ENCODE peak calls at places on chromosomes 16 and 17, in five cellular contexts. One of them, this sample, is unnamed.

GRCh38 chr17:410674-411401 is 58.2 kb upstream of the RPH3AL start:
- DNase-seq in activated naive CD4-positive, alpha-beta T cell treated with anti-CD3 and anti-CD28 coated beads for 36 hours: peak
- DNase-seq in Right ventricle myocardium inferior: no peak
- DNase-seq in GM12864: no peak
- DNase-seq in kidney glomerular epithelial cell: no peak
- DNase-seq in this sample: peak

GRCh38 chr17:41919840-41920579 is 1.3 kb upstream of the ACLY start:
- DNase-seq in activated naive CD4-positive, alpha-beta T cell treated with anti-CD3 and anti-CD28 coated beads for 36 hours: no peak
- DNase-seq in Right ventricle myocardium inferior: no peak
- DNase-seq in GM12864: no peak
- DNase-seq in kidney glomerular epithelial cell: no peak
- DNase-seq in this sample: no peak

GRCh38 chr16:4351880-4352279 is 759 bp upstream of the PAM16 start:
- DNase-seq in activated naive CD4-positive, alpha-beta T cell treated with anti-CD3 and anti-CD28 coated beads for 36 hours: peak
- DNase-seq in Right ventricle myocardium inferior: no peak
- DNase-seq in GM12864: no peak
- DNase-seq in kidney glomerular epithelial cell: no peak
- DNase-seq in this sample: no peak

GRCh38 chr16:5073279-5073629 is 1.6 kb downstream of the ALG1 start:
- DNase-seq in activated naive CD4-positive, alpha-beta T cell treated with anti-CD3 and anti-CD28 coated beads for 36 hours: no peak
- DNase-seq in Right ventricle myocardium inferior: no peak
- DNase-seq in GM12864: no peak
- DNase-seq in kidney glomerular epithelial cell: no peak
- DNase-seq in this sample: no peak

GRCh38 chr16:57372372-57373116 is at the start of gene CX3CL1:
- DNase-seq in activated naive CD4-positive, alpha-beta T cell treated with anti-CD3 and anti-CD28 coated beads for 36 hours: no peak
- DNase-seq in Right ventricle myocardium inferior: no peak
- DNase-seq in GM12864: no peak
- DNase-seq in kidney glomerular epithelial cell: peak
- DNase-seq in this sample: peak

GRCh38 chr16:82788225-82788624 is 161.5 kb downstream of the CDH13 start:
- DNase-seq in activated naive CD4-positive, alpha-beta T cell treated with anti-CD3 and anti-CD28 coated beads for 36 hours: no peak
- DNase-seq in Right ventricle myocardium inferior: no peak
- DNase-seq in GM12864: no peak
- DNase-seq in kidney glomerular epithelial cell: no peak
- DNase-seq in this sample: no peak

GRCh38 chr17:36534117-36534880 is at the start of gene MYO19:
- DNase-seq in activated naive CD4-positive, alpha-beta T cell treated with anti-CD3 and anti-CD28 coated beads for 36 hours: peak
- DNase-seq in Right ventricle myocardium inferior: peak
- DNase-seq in GM12864: no peak
- DNase-seq in kidney glomerular epithelial cell: peak
- DNase-seq in this sample: peak

GRCh38 chr17:17915183-17915582 is 57.0 kb downstream of the TOM1L2 start:
- DNase-seq in activated naive CD4-positive, alpha-beta T cell treated with anti-CD3 and anti-CD28 coated beads for 36 hours: no peak
- DNase-seq in Right ventricle myocardium inferior: no peak
- DNase-seq in GM12864: no peak
- DNase-seq in kidney glomerular epithelial cell: no peak
- DNase-seq in this sample: no peak

GRCh38 chr17:66431910-66432309 is 129.5 kb downstream of the PRKCA start:
- DNase-seq in activated naive CD4-positive, alpha-beta T cell treated with anti-CD3 and anti-CD28 coated beads for 36 hours: no peak
- DNase-seq in Right ventricle myocardium inferior: no peak
- DNase-seq in GM12864: no peak
- DNase-seq in kidney glomerular epithelial cell: peak
- DNase-seq in this sample: no peak

GRCh38 chr17:83083368-83084201 is 4.2 kb downstream of the METRNL start:
- DNase-seq in activated naive CD4-positive, alpha-beta T cell treated with anti-CD3 and anti-CD28 coated beads for 36 hours: peak
- DNase-seq in Right ventricle myocardium inferior: no peak
- DNase-seq in GM12864: no peak
- DNase-seq in kidney glomerular epithelial cell: peak
- DNase-seq in this sample: no peak

GRCh38 chr17:81256616-81257015 is 17.5 kb downstream of the NDUFAF8 start:
- DNase-seq in activated naive CD4-positive, alpha-beta T cell treated with anti-CD3 and anti-CD28 coated beads for 36 hours: no peak
- DNase-seq in Right ventricle myocardium inferior: peak
- DNase-seq in GM12864: no peak
- DNase-seq in kidney glomerular epithelial cell: peak
- DNase-seq in this sample: no peak

GRCh38 chr17:32504166-32504990 is 17.6 kb downstream of the CDK5R1 start:
- DNase-seq in activated naive CD4-positive, alpha-beta T cell treated with anti-CD3 and anti-CD28 coated beads for 36 hours: peak
- DNase-seq in Right ventricle myocardium inferior: no peak
- DNase-seq in GM12864: no peak
- DNase-seq in kidney glomerular epithelial cell: no peak
- DNase-seq in this sample: no peak

GRCh38 chr17:43803758-43804157 is 23.5 kb downstream of the CFAP97D1 start:
- DNase-seq in activated naive CD4-positive, alpha-beta T cell treated with anti-CD3 and anti-CD28 coated beads for 36 hours: no peak
- DNase-seq in Right ventricle myocardium inferior: no peak
- DNase-seq in GM12864: no peak
- DNase-seq in kidney glomerular epithelial cell: no peak
- DNase-seq in this sample: no peak

This sample was measured in RPMI8226.